ENCODE peak calls at places on chromosome 9, in four cellular contexts. Q is GM12878, J is HepG2, B is K562. M is an unnamed sample. For H4K20me1, the result is how much of the 10 kb centered on the place peaks cover.

GRCh38 chr9:126017758-126018157 is 270.6 kb downstream of the PBX3 start:
- DNase-seq in Q (no peak), J (no peak), B (no peak), M (no peak)

GRCh38 chr9:128340691-128341434 is 536 bp downstream of the SLC27A4 start:
- DNase-seq in Q (no peak), J (peak), B (peak), M (no peak)

GRCh38 chr9:134059661-134060395 is 8.0 kb downstream of the BRD3 start:
- DNase-seq in Q (peak), J (no peak), B (no peak), M (no peak)

GRCh38 chr9:91305596-91305995 is 56.1 kb downstream of the AUH start:
- DNase-seq in Q (no peak), J (no peak), B (no peak), M (no peak)

GRCh38 chr9:8468048-8468600 is 668.5 kb upstream of the DMAC1 start:
- DNase-seq in Q (no peak), J (no peak), B (no peak), M (no peak)

GRCh38 chr9:93574091-93574899 is 2.1 kb upstream of the PHF2 start:
- DNase-seq in Q (no peak), J (no peak), B (no peak), M (no peak)

GRCh38 chr9:124392855-124393460 is 22.3 kb downstream of the PSMB7 start:
- DNase-seq in Q (no peak), J (no peak), B (peak), M (peak)

GRCh38 chr9:106218854-106219253 is 524.5 kb downstream of the TMEM38B start:
- DNase-seq in Q (no peak), J (no peak), B (no peak), M (no peak)

GRCh38 chr9:133461975-133462374 is 2.2 kb downstream of the CACFD1 start:
- DNase-seq in Q (no peak), J (peak), B (no peak), M (no peak)

GRCh38 chr9:123589666-123590239 is 233.8 kb downstream of the CRB2 start:
- DNase-seq in Q (no peak), J (no peak), B (peak), M (no peak)

GRCh38 chr9:89497978-89498844 is at the start of gene SEMA4D:
- DNase-seq in Q (no peak), J (no peak), B (peak), M (peak)

GRCh38 chr9:124716795-124717194 is 54.3 kb downstream of the NR6A1 start:
- DNase-seq in Q (no peak), J (no peak), B (no peak), M (peak)

GRCh38 chr9:80775515-80775914 is 913.8 kb downstream of the TLE1 start:
- DNase-seq in Q (no peak), J (no peak), B (no peak), M (no peak)

GRCh38 chr9:107488400-107489143 is 997 bp downstream of the KLF4 start:
- DNase-seq in Q (no peak), J (no peak), B (no peak), M (no peak)

GRCh38 chr9:93500571-93501298 is 47.4 kb upstream of the FAM120AOS start:
- DNase-seq in Q (no peak), J (no peak), B (no peak), M (no peak)

GRCh38 chr9:134390537-134390936 is 64.3 kb downstream of the RXRA start:
- DNase-seq in Q (no peak), J (no peak), B (no peak), M (no peak)

GRCh38 chr9:2373648-2374047 is 247.9 kb upstream of the VLDLR start:
- DNase-seq in Q (no peak), J (no peak), B (no peak), M (no peak)

GRCh38 chr9:133111461-133112360 is 9.3 kb downstream of the RALGDS start:
- DNase-seq in Q (no peak), J (no peak), B (no peak), M (no peak)

GRCh38 chr9:94096819-94097577 is 12.7 kb downstream of the PTPDC1 start:
- DNase-seq in Q (no peak), J (no peak), B (no peak), M (no peak)

GRCh38 chr9:112881366-112881765 is 9.3 kb downstream of the SLC46A2 start:
- DNase-seq in Q (no peak), J (no peak), B (no peak), M (no peak)

GRCh38 chr9:125447202-125447802 is 185.7 kb downstream of the GAPVD1 start:
- DNase-seq in Q (no peak), J (no peak), B (no peak), M (no peak)

GRCh38 chr9:99824378-99825157 is 2.9 kb downstream of the NR4A3 start:
- DNase-seq in Q (no peak), J (peak), B (peak), M (no peak)

GRCh38 chr9:85973238-85973637 is 32.3 kb downstream of the NAA35 start:
- DNase-seq in Q (no peak), J (no peak), B (no peak), M (no peak)

GRCh38 chr9:134891713-134892112 is 11.1 kb downstream of the FCN2 start:
- DNase-seq in Q (no peak), J (no peak), B (no peak), M (no peak)

GRCh38 chr9:281753-282645 is 67.3 kb downstream of the DOCK8 start:
- DNase-seq in Q (no peak), J (no peak), B (no peak), M (no peak)

GRCh38 chr9:71980266-71981018 is 69.0 kb downstream of the C9orf85 start:
- DNase-seq in Q (no peak), J (no peak), B (no peak), M (no peak)

GRCh38 chr9:105697871-105698270 is 3.5 kb downstream of the TMEM38B start:
- DNase-seq in Q (no peak), J (no peak), B (peak), M (no peak)

GRCh38 chr9:77649109-77649812 is 1.1 kb upstream of the GNA14 start:
- DNase-seq in Q (no peak), J (peak), B (peak), M (peak)

GRCh38 chr9:91156451-91157234 is 205.1 kb downstream of the AUH start:
- DNase-seq in Q (no peak), J (no peak), B (no peak), M (no peak)

GRCh38 chr9:20490246-20490834 is 132.0 kb downstream of the MLLT3 start:
- DNase-seq in Q (no peak), J (no peak), B (no peak), M (no peak)

GRCh38 chr9:118439446-118439845 is 735.2 kb downstream of the TLR4 start:
- DNase-seq in Q (no peak), J (no peak), B (no peak), M (no peak)

GRCh38 chr9:33289936-33290246 is 425 bp upstream of the NFX1 start:
- DNase-seq in Q (no peak), J (no peak), B (no peak), M (no peak)

GRCh38 chr9:127767909-127768331 is 10.5 kb downstream of the SH2D3C start:
- DNase-seq in Q (no peak), J (no peak), B (no peak), M (no peak)

GRCh38 chr9:99222416-99223280 is 566 bp downstream of the SEC61B start:
- DNase-seq in Q (no peak), J (no peak), B (peak), M (no peak)

GRCh38 chr9:130441031-130441430 is 3.7 kb upstream of the ASS1 start:
- DNase-seq in Q (no peak), J (no peak), B (no peak), M (no peak)

GRCh38 chr9:130442746-130443455 is 1.9 kb upstream of the ASS1 start:
- DNase-seq in Q (no peak), J (no peak), B (no peak), M (no peak)

GRCh38 chr9:130433947-130434262 is 10.9 kb upstream of the ASS1 start:
- DNase-seq in Q (no peak), J (no peak), B (no peak), M (no peak)

GRCh38 chr9:130437011-130437784 is 7.6 kb upstream of the ASS1 start:
- DNase-seq in Q (no peak), J (no peak), B (no peak), M (no peak)

GRCh38 chr9:130438368-130438981 is 6.3 kb upstream of the ASS1 start:
- DNase-seq in Q (no peak), J (no peak), B (no peak), M (no peak)
- TF ChIP-seq ZNF274 in Q (no peak), J (no peak), B (no peak), M (no peak)

DNA sequence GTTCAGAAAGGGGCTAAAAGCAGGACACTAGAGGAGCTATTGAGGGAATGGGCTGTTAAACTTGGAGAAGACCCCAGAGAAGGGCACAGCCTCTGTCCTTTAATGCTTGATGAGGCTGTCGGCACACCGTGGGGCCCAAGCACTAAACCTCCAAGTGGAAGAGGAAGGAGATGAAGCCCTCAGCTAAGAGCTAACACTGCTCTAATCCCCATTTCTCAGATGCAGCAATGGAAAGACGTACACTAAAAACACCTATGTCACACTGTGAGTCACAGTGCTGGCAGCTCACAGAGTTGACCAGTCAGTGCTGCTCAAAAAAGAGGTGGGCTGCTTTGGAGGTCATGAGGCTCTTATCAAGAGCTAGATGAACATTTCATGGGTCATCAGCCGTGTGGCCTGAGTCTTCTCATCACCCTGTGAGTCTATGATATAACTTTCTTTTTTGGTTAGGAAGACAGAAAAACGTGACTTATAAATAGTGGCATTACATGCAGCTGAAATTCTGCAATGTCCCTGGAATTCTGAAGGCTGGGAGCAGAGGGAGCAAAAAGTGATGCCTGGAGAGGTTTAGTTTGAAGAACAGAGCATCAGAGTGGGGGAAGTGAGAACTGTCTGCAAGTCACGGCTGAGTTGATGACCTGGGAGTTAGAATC is 21.5 kb downstream of the TNFSF8 start:
- DNase-seq in Q (no peak), J (no peak), B (no peak), M (no peak)
- TF ChIP-seq ATF3 in Q (no peak), J (no peak), B (no peak), M (no peak)

GRCh38 chr9:83681490-83681889 is 26.3 kb downstream of the UBQLN1 start:
- DNase-seq in Q (no peak), J (no peak), B (no peak), M (no peak)
- H4K20me1 ChIP-seq in Q (under half), J (under half), B (under half), M (under half)

GRCh38 chr9:109918359-109919163 is 138.6 kb downstream of the PALM2AKAP2 start:
- DNase-seq in Q (peak), J (no peak), B (no peak), M (no peak)
- TF ChIP-seq ZNF274 in Q (no peak), J (no peak), B (no peak), M (no peak)

GRCh38 chr9:16044116-16044881 is 491.5 kb downstream of the CCDC171 start:
- DNase-seq in Q (no peak), J (no peak), B (no peak), M (no peak)
- TF ChIP-seq ATF3 in Q (no peak), J (no peak), B (no peak), M (no peak)

GRCh38 chr9:36881316-36882116 is 152.6 kb downstream of the PAX5 start:
- DNase-seq in Q (no peak), J (no peak), B (no peak), M (no peak)

GRCh38 chr9:36878161-36878560 is 155.9 kb downstream of the PAX5 start:
- DNase-seq in Q (no peak), J (no peak), B (no peak), M (no peak)

GRCh38 chr9:36877239-36877638 is 156.8 kb downstream of the PAX5 start:
- DNase-seq in Q (peak), J (no peak), B (no peak), M (no peak)

GRCh38 chr9:36880075-36880474 is 154.0 kb downstream of the PAX5 start:
- DNase-seq in Q (no peak), J (no peak), B (no peak), M (no peak)

GRCh38 chr9:36878986-36879982 is 154.8 kb downstream of the PAX5 start:
- DNase-seq in Q (no peak), J (no peak), B (peak), M (no peak)
- H4K20me1 ChIP-seq in Q (under half), J (under half), B (under half), M (under half)

GRCh38 chr9:136270173-136270710 is 24.6 kb upstream of the QSOX2 start:
- DNase-seq in Q (no peak), J (no peak), B (no peak), M (no peak)

GRCh38 chr9:136267261-136268111 is 21.9 kb upstream of the QSOX2 start:
- DNase-seq in Q (no peak), J (peak), B (peak), M (peak)

GRCh38 chr9:136268776-136269175 is 23.2 kb upstream of the QSOX2 start:
- DNase-seq in Q (no peak), J (no peak), B (no peak), M (no peak)

GRCh38 chr9:136265561-136266355 is 20.1 kb upstream of the QSOX2 start:
- DNase-seq in Q (no peak), J (no peak), B (no peak), M (no peak)

GRCh38 chr9:136268318-136268717 is 22.7 kb upstream of the QSOX2 start:
- DNase-seq in Q (no peak), J (peak), B (peak), M (no peak)
- TF ChIP-seq ZNF274 in Q (no peak), J (no peak), B (no peak), M (no peak)

GRCh38 chr9:5263568-5264218 is 32.5 kb downstream of the INSL4 start:
- DNase-seq in Q (no peak), J (peak), B (peak), M (peak)
- TF ChIP-seq ATF3 in Q (no peak), J (no peak), B (no peak), M (no peak)

M was measured in HCT116.